ENCODE peak calls at places on chromosomes 13 and 19, in seven cellular contexts. E, A, O, M, D, Z and F are unnamed samples. For H3K4me1 and H3K27me3, the result is how much of the 10 kb centered on the place peaks cover.

GRCh38 chr19:15263361-15263985 is 31.2 kb upstream of the EPHX3 start:
- DNase-seq in E (no peak), A (no peak), O (no peak), M (no peak), D (no peak), Z (no peak), F (no peak)

GRCh38 chr13:99312493-99312883 is 5.3 kb upstream of the GPR183 start:
- DNase-seq in E (peak), A (peak), O (peak), M (peak), D (peak), Z (no peak), F (peak)

GRCh38 chr19:7739801-7740659 is 7.3 kb downstream of the CD209 start:
- DNase-seq in E (no peak), A (no peak), O (no peak), M (no peak), D (no peak), Z (no peak), F (no peak)

GRCh38 chr19:34481861-34482379 is 362 bp downstream of the WTIP start:
- DNase-seq in E (no peak), A (peak), O (no peak), M (no peak), D (peak), Z (no peak), F (no peak)

GRCh38 chr19:50567052-50567841 is 988 bp downstream of the LRRC4B start:
- DNase-seq in E (no peak), A (no peak), O (no peak), M (no peak), D (no peak), Z (no peak), F (no peak)

GRCh38 chr13:42525035-42525504 is 48.9 kb upstream of the TNFSF11 start:
- DNase-seq in E (no peak), A (peak), O (peak), M (no peak), D (no peak), Z (no peak), F (no peak)

GRCh38 chr19:45404557-45405434 is at the start of gene PPP1R13L:
- DNase-seq in E (peak), A (peak), O (peak), M (no peak), D (peak), Z (peak), F (peak)

GRCh38 chr13:45055902-45056648 is 64.2 kb upstream of the GTF2F2 start:
- DNase-seq in E (no peak), A (peak), O (peak), M (peak), D (no peak), Z (no peak), F (no peak)

GRCh38 chr19:4557186-4557970 is 2.1 kb downstream of the SEMA6B start:
- DNase-seq in E (no peak), A (no peak), O (no peak), M (no peak), D (no peak), Z (no peak), F (no peak)

GRCh38 chr19:35224681-35225604 is 3.6 kb downstream of the FAM187B start:
- DNase-seq in E (no peak), A (no peak), O (no peak), M (no peak), D (no peak), Z (no peak), F (peak)

GRCh38 chr13:109971745-109972090 is 185.3 kb upstream of the IRS2 start:
- DNase-seq in E (no peak), A (no peak), O (no peak), M (no peak), D (no peak), Z (no peak), F (no peak)

GRCh38 chr19:49643466-49643865 is 1.5 kb downstream of the SCAF1 start:
- DNase-seq in E (no peak), A (no peak), O (no peak), M (no peak), D (no peak), Z (no peak), F (no peak)

GRCh38 chr13:33728271-33729037 is 89.5 kb upstream of the RFC3 start:
- DNase-seq in E (no peak), A (peak), O (no peak), M (peak), D (no peak), Z (no peak), F (no peak)

GRCh38 chr19:33500586-33500985 is 21.0 kb downstream of the PEPD start:
- DNase-seq in E (no peak), A (no peak), O (no peak), M (no peak), D (peak), Z (no peak), F (no peak)

GRCh38 chr13:113621046-113621445 is 36.5 kb downstream of the TFDP1 start:
- DNase-seq in E (no peak), A (no peak), O (no peak), M (no peak), D (no peak), Z (no peak), F (no peak)

GRCh38 chr13:106530907-106531520 is 4.4 kb downstream of the EFNB2 start:
- DNase-seq in E (no peak), A (no peak), O (no peak), M (no peak), D (no peak), Z (no peak), F (no peak)

GRCh38 chr13:66657165-66657895 is 572.8 kb downstream of the PCDH9 start:
- DNase-seq in E (no peak), A (peak), O (peak), M (peak), D (no peak), Z (peak), F (no peak)
- H3K4me1 ChIP-seq in E (under half), A (under half), O (under half), M (under half), D (under half), Z (under half), F (under half)

GRCh38 chr19:39506598-39506943 is 7.8 kb downstream of the DLL3 start:
- DNase-seq in E (no peak), A (no peak), O (no peak), M (no peak), D (no peak), Z (no peak), F (no peak)

GRCh38 chr19:39509233-39509632 is 5.7 kb upstream of the SELENOV start:
- DNase-seq in E (no peak), A (no peak), O (no peak), M (no peak), D (no peak), Z (no peak), F (no peak)

GRCh38 chr19:39508629-39509028 is 6.3 kb upstream of the SELENOV start:
- DNase-seq in E (no peak), A (no peak), O (no peak), M (no peak), D (no peak), Z (no peak), F (no peak)

GRCh38 chr19:39507715-39508364 is 7.1 kb upstream of the SELENOV start:
- DNase-seq in E (no peak), A (no peak), O (no peak), M (no peak), D (no peak), Z (no peak), F (no peak)

GRCh38 chr19:39506944-39507714 is 7.8 kb upstream of the SELENOV start:
- DNase-seq in E (no peak), A (peak), O (peak), M (no peak), D (no peak), Z (peak), F (no peak)
- H3K27me3 ChIP-seq in E (under half), A (under half), O (under half), M (under half), D (half or more), Z (under half), F (under half)

DNA sequence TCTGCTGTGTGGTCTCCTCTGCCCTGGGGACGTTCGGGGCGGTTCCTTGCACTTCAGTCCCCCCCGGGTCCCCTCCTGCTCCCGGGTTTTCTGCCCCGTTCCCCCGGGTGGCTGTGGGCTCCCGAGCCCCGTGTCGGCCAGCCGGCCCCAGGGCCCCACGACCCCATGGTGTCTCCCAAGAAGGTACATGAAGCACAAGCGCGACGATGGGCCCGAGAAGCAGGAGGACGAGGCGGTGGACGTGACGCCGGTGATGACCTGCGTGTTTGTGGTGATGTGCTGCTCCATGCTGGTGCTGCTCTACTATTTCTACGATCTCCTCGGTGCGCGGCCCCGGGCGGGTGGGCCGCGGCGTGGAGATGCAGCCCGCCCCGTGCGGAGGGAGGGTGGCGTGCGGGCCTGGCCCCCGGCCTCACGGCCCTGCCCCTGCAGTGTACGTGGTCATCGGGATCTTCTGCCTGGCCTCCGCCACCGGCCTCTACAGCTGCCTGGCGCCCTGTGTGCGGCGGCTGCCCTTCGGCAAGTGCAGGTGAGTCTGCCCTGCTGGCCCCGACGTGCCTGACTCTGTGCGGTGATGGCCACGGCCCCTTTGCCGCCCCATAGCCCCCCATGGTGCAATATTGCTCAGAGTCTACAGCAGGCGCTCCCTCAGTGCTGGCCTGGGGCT is 11.3 kb downstream of the SPPL2B start:
- DNase-seq in E (no peak), A (no peak), O (no peak), M (no peak), D (no peak), Z (no peak), F (no peak)
- H3K4me1 ChIP-seq in E (under half), A (under half), O (under half), M (under half), D (under half), Z (under half), F (under half)

GRCh38 chr19:47802521-47803043 is 1.8 kb downstream of the TPRX1 start:
- DNase-seq in E (no peak), A (no peak), O (no peak), M (no peak), D (no peak), Z (no peak), F (no peak)

GRCh38 chr19:47801270-47801669 is 3.1 kb downstream of the TPRX1 start:
- DNase-seq in E (no peak), A (no peak), O (no peak), M (no peak), D (no peak), Z (no peak), F (no peak)

GRCh38 chr19:47806435-47806834 is 2.1 kb upstream of the TPRX1 start:
- DNase-seq in E (no peak), A (no peak), O (no peak), M (no peak), D (no peak), Z (no peak), F (no peak)

GRCh38 chr19:47805313-47805712 is 962 bp upstream of the TPRX1 start:
- DNase-seq in E (no peak), A (no peak), O (no peak), M (no peak), D (no peak), Z (no peak), F (no peak)
- H3K27me3 ChIP-seq in E (under half), A (under half), O (under half), M (under half), D (under half), Z (under half), F (under half)

GRCh38 chr13:20810808-20811207 is 37.0 kb upstream of the EEF1AKMT1 start:
- DNase-seq in E (no peak), A (no peak), O (no peak), M (no peak), D (no peak), Z (no peak), F (no peak)
- H3K4me1 ChIP-seq in E (under half), A (under half), O (under half), M (under half), D (under half), Z (under half), F (under half)